ENCODE peak calls at places on chromosomes 12 and 14, in seven cellular contexts. U is NCI-H774; M is AG10803; C is stimulated activated CD8-positive, alpha-beta memory T cell treated with anti-CD3 and anti-CD28 coated beads, Interleukin-7, amount 100 ng/mL, for 24 hours; J is activated T-cell treated with anti-CD3 and anti-CD28 coated beads, Interleukin-2, amount 50 U/mL, for 48 hours; D is colonic mucosa; Q is WTC11. G is an unnamed sample.

GRCh38 chr12:51530208-51530607 is 60.8 kb upstream of the SCN8A start:
- DNase-seq in U (no peak), M (no peak), C (no peak), J (no peak), D (no peak), Q (no peak), G (no peak)

GRCh38 chr12:2834581-2835491 is at the start of gene NRIP2:
- DNase-seq in U (no peak), M (peak; percentile 35), C (no peak), J (no peak), D (no peak), Q (peak; percentile 51), G (peak; percentile 77)

GRCh38 chr12:64066052-64066451 is 156.0 kb downstream of the KICS2 start:
- DNase-seq in U (no peak), M (no peak), C (no peak), J (no peak), D (no peak), Q (no peak), G (no peak)

GRCh38 chr14:52299692-52300278 is 14.3 kb upstream of the PTGER2 start:
- DNase-seq in U (no peak), M (peak; percentile 73), C (no peak), J (no peak), D (no peak), Q (no peak), G (no peak)

GRCh38 chr12:92987362-92987761 is 58.3 kb upstream of the EEA1 start:
- DNase-seq in U (peak; percentile 77), M (peak; percentile 92), C (no peak), J (no peak), D (peak; percentile 41), Q (no peak), G (peak; percentile 21)

GRCh38 chr12:6729186-6729585 is 5.3 kb downstream of the COPS7A start:
- DNase-seq in U (no peak), M (no peak), C (no peak), J (no peak), D (no peak), Q (no peak), G (no peak)

GRCh38 chr12:11724888-11725310 is 75.4 kb downstream of the ETV6 start:
- DNase-seq in U (no peak), M (peak; percentile 61), C (no peak), J (no peak), D (no peak), Q (no peak), G (no peak)

GRCh38 chr12:127170271-127171180 is 1096.4 kb upstream of the TMEM132C start:
- DNase-seq in U (no peak), M (peak; percentile 87), C (no peak), J (no peak), D (no peak), Q (no peak), G (no peak)

GRCh38 chr14:96038920-96039632 is at the start of gene C14orf132:
- DNase-seq in U (peak; percentile 52), M (peak; percentile 48), C (peak; percentile 26), J (peak; percentile 69), D (peak; percentile 66), Q (peak; percentile 72), G (peak; percentile 89)

GRCh38 chr12:15708396-15709070 is 80.7 kb downstream of the EPS8 start:
- DNase-seq in U (no peak), M (no peak), C (no peak), J (no peak), D (no peak), Q (no peak), G (no peak)

GRCh38 chr12:4037747-4038312 is 164.6 kb upstream of the PARP11 start:
- DNase-seq in U (no peak), M (peak; percentile 40), C (no peak), J (no peak), D (peak; percentile 79), Q (peak; percentile 30), G (no peak)

GRCh38 chr12:41512531-41512930 is 324.4 kb downstream of the PDZRN4 start:
- DNase-seq in U (no peak), M (no peak), C (no peak), J (no peak), D (no peak), Q (no peak), G (no peak)